ENCODE peak calls at places on chromosomes 12 and 14, in six cellular contexts. O, R, D, U, G and A are unnamed samples.

GRCh38 chr12:113231275-113232231 is 10.3 kb downstream of the TPCN1 start:
- DNase-seq in O (no peak), R (no peak), D (no peak), U (peak; percentile 23), G (peak; percentile 15), A (no peak)

GRCh38 chr12:90260136-90260535 is 551.5 kb upstream of the ATP2B1 start:
- DNase-seq in O (no peak), R (no peak), D (no peak), U (no peak), G (no peak), A (no peak)

GRCh38 chr12:113852695-113853490 is 113.2 kb downstream of the RBM19 start:
- DNase-seq in O (no peak), R (no peak), D (no peak), U (no peak), G (no peak), A (no peak)

GRCh38 chr14:104877806-104878550 is 12.9 kb downstream of the CEP170B start:
- DNase-seq in O (peak; percentile 43), R (no peak), D (no peak), U (peak; percentile 0), G (no peak), A (no peak)

GRCh38 chr12:117685115-117685926 is 283.5 kb downstream of the KSR2 start:
- DNase-seq in O (peak; percentile 83), R (no peak), D (peak; percentile 96), U (peak; percentile 74), G (no peak), A (no peak)

GRCh38 chr14:24132061-24132685 is 1.7 kb downstream of the FITM1 start:
- DNase-seq in O (peak; percentile 65), R (no peak), D (no peak), U (no peak), G (peak; percentile 80), A (no peak)

GRCh38 chr12:22101749-22102243 is 55.8 kb downstream of the CMAS start:
- DNase-seq in O (no peak), R (peak; percentile 32), D (peak; percentile 46), U (no peak), G (no peak), A (no peak)

GRCh38 chr12:913919-914718 is 35.4 kb downstream of the RAD52 start:
- DNase-seq in O (no peak), R (no peak), D (peak; percentile 96), U (no peak), G (no peak), A (no peak)

GRCh38 chr12:109744991-109745942 is 31.6 kb downstream of the FAM222A start:
- DNase-seq in O (peak; percentile 24), R (no peak), D (no peak), U (no peak), G (peak; percentile 47), A (no peak)

GRCh38 chr14:95519699-95520098 is 3.2 kb upstream of the SYNE3 start:
- DNase-seq in O (peak; percentile 73), R (peak; percentile 87), D (peak; percentile 79), U (no peak), G (peak; percentile 61), A (no peak)

GRCh38 chr14:50530358-50530757 is 2.0 kb downstream of the MAP4K5 start:
- DNase-seq in O (no peak), R (no peak), D (peak; percentile 81), U (no peak), G (no peak), A (no peak)

GRCh38 chr12:105954891-105955607 is 183.7 kb downstream of the NUAK1 start:
- DNase-seq in O (no peak), R (no peak), D (no peak), U (no peak), G (no peak), A (no peak)

GRCh38 chr12:53097564-53098353 is at the start of gene IGFBP6:
- DNase-seq in O (peak; percentile 81), R (peak; percentile 53), D (peak; percentile 63), U (peak; percentile 81), G (peak; percentile 55), A (peak; percentile 36)

GRCh38 chr12:114685320-114685781 is 1.4 kb upstream of the TBX3 start:
- DNase-seq in O (no peak), R (no peak), D (no peak), U (no peak), G (no peak), A (no peak)

GRCh38 chr12:25184132-25184531 is 10.8 kb downstream of the DNAI7 start:
- DNase-seq in O (no peak), R (no peak), D (no peak), U (no peak), G (no peak), A (no peak)

GRCh38 chr12:124660846-124661245 is 93.4 kb upstream of the NCOR2 start:
- DNase-seq in O (no peak), R (no peak), D (no peak), U (peak; percentile 38), G (no peak), A (no peak)

GRCh38 chr14:22039938-22040780 is 366.5 kb upstream of the OR4E1 start:
- DNase-seq in O (no peak), R (peak; percentile 13), D (peak; percentile 53), U (no peak), G (no peak), A (no peak)

GRCh38 chr12:121537814-121538698 is 42.8 kb downstream of the KDM2B start:
- DNase-seq in O (no peak), R (peak; percentile 51), D (peak; percentile 29), U (peak; percentile 65), G (peak; percentile 33), A (peak; percentile 20)

GRCh38 chr14:36057452-36058142 is 118.9 kb downstream of the PTCSC3 start:
- DNase-seq in O (no peak), R (no peak), D (peak; percentile 68), U (no peak), G (no peak), A (no peak)

GRCh38 chr12:28899951-28900350 is 249.1 kb upstream of the FAR2 start:
- DNase-seq in O (no peak), R (no peak), D (peak; percentile 99), U (no peak), G (no peak), A (no peak)

GRCh38 chr12:53955776-53956250 is 1.1 kb downstream of the HOXC12 start:
- DNase-seq in O (no peak), R (no peak), D (no peak), U (no peak), G (no peak), A (no peak)

GRCh38 chr14:21525995-21526671 is at the start of gene SALL2:
- DNase-seq in O (peak; percentile 70), R (peak; percentile 51), D (peak; percentile 57), U (peak; percentile 87), G (peak; percentile 72), A (peak; percentile 76)

GRCh38 chr12:47939009-47939601 is 24.3 kb upstream of the TMEM106C start:
- DNase-seq in O (peak; percentile 79), R (no peak), D (no peak), U (no peak), G (peak; percentile 53), A (no peak)

GRCh38 chr12:119075222-119075787 is 94.0 kb downstream of the SRRM4 start:
- DNase-seq in O (no peak), R (no peak), D (no peak), U (no peak), G (no peak), A (no peak)

GRCh38 chr14:24428628-24429394 is 657 bp downstream of the CBLN3 start:
- DNase-seq in O (peak; percentile 66), R (no peak), D (no peak), U (no peak), G (peak; percentile 23), A (no peak)

GRCh38 chr12:109115758-109116610 is at the start of gene ACACB:
- DNase-seq in O (peak; percentile 79), R (no peak), D (no peak), U (no peak), G (peak; percentile 86), A (no peak)

GRCh38 chr14:36646664-36647416 is 14.8 kb upstream of the PAX9 start:
- DNase-seq in O (no peak), R (no peak), D (no peak), U (peak; percentile 67), G (no peak), A (no peak)

GRCh38 chr14:104101651-104102281 is 16.3 kb downstream of the ASPG start:
- DNase-seq in O (peak; percentile 38), R (no peak), D (no peak), U (peak; percentile 5), G (no peak), A (no peak)

GRCh38 chr12:53994268-53994690 is 5.7 kb upstream of the HOXC9 start:
- DNase-seq in O (peak; percentile 38), R (no peak), D (no peak), U (peak; percentile 42), G (no peak), A (no peak)

GRCh38 chr12:53425515-53426150 is 2.0 kb downstream of the AMHR2 start:
- DNase-seq in O (no peak), R (no peak), D (no peak), U (no peak), G (no peak), A (no peak)

GRCh38 chr12:131112016-131112415 is 158.3 kb downstream of the ADGRD1 start:
- DNase-seq in O (no peak), R (no peak), D (no peak), U (no peak), G (no peak), A (no peak)

GRCh38 chr12:92928962-92929915 is at the start of gene EEA1:
- DNase-seq in O (peak; percentile 99), R (peak; percentile 99), D (peak; percentile 96), U (peak; percentile 95), G (peak; percentile 97), A (peak; percentile 90)
- TF ChIP-seq CTCF in O (no peak), R (peak; percentile 15), D (no peak), U (no peak), G (peak; percentile 15), A (peak; percentile 26)

GRCh38 chr12:9098463-9099026 is 17.2 kb downstream of the A2M start:
- DNase-seq in O (no peak), R (no peak), D (no peak), U (no peak), G (no peak), A (no peak)
- TF ChIP-seq CTCF in O (no peak), R (no peak), D (no peak), U (no peak), G (no peak), A (no peak)

GRCh38 chr12:12559699-12560296 is 2.9 kb downstream of the DUSP16 start:
- DNase-seq in O (no peak), R (no peak), D (no peak), U (no peak), G (no peak), A (no peak)

GRCh38 chr12:12557733-12558132 is 4.9 kb downstream of the DUSP16 start:
- DNase-seq in O (no peak), R (no peak), D (no peak), U (no peak), G (no peak), A (no peak)

GRCh38 chr12:12553208-12553785 is 9.4 kb downstream of the DUSP16 start:
- DNase-seq in O (no peak), R (no peak), D (no peak), U (no peak), G (no peak), A (no peak)

GRCh38 chr12:12558291-12558690 is 4.4 kb downstream of the DUSP16 start:
- DNase-seq in O (no peak), R (no peak), D (no peak), U (no peak), G (no peak), A (no peak)

GRCh38 chr12:12555656-12556055 is 7.0 kb downstream of the DUSP16 start:
- DNase-seq in O (no peak), R (no peak), D (no peak), U (no peak), G (no peak), A (no peak)
- TF ChIP-seq CTCF in O (no peak), R (no peak), D (no peak), U (no peak), G (no peak), A (no peak)

GRCh38 chr12:72271401-72271740 is 799 bp upstream of the TRHDE start:
- DNase-seq in O (no peak), R (no peak), D (no peak), U (peak; percentile 74), G (no peak), A (peak; percentile 48)
- TF ChIP-seq CTCF in O (no peak), R (no peak), D (no peak), U (no peak), G (no peak), A (no peak)